ENCODE peak calls at places on chromosomes 13 and 19, in seven cellular contexts. P, Q, X, I, B, Y and H are unnamed samples.

GRCh38 chr13:30744686-30745085 is 9.3 kb downstream of the ALOX5AP start:
- DNase-seq in P (no peak), Q (no peak), X (no peak), I (no peak), B (no peak), Y (no peak), H (no peak)

GRCh38 chr19:45507864-45508680 is 793 bp downstream of the VASP start:
- DNase-seq in P (no peak), Q (peak), X (no peak), I (no peak), B (no peak), Y (no peak), H (peak)

GRCh38 chr13:40077396-40078027 is 422.1 kb downstream of the COG6 start:
- DNase-seq in P (no peak), Q (no peak), X (no peak), I (no peak), B (no peak), Y (no peak), H (peak)

GRCh38 chr13:82136880-82137279 is 1745.4 kb downstream of the SLITRK1 start:
- DNase-seq in P (no peak), Q (no peak), X (no peak), I (no peak), B (no peak), Y (no peak), H (no peak)

GRCh38 chr19:19459707-19460251 is 54.3 kb downstream of the GATAD2A start:
- DNase-seq in P (peak), Q (no peak), X (no peak), I (peak), B (peak), Y (peak), H (peak)

GRCh38 chr19:17504456-17504855 is 7.0 kb upstream of the PGLS start:
- DNase-seq in P (no peak), Q (no peak), X (no peak), I (no peak), B (no peak), Y (no peak), H (no peak)

GRCh38 chr13:85631801-85632200 is 167.4 kb downstream of the SLITRK6 start:
- DNase-seq in P (no peak), Q (no peak), X (no peak), I (no peak), B (no peak), Y (peak), H (no peak)

GRCh38 chr13:113974304-113975281 is 717 bp upstream of the C13orf46 start:
- DNase-seq in P (no peak), Q (peak), X (no peak), I (no peak), B (no peak), Y (no peak), H (no peak)

GRCh38 chr13:51895906-51896888 is 34.4 kb downstream of the CCDC70 start:
- DNase-seq in P (peak), Q (peak), X (peak), I (no peak), B (no peak), Y (peak), H (peak)

GRCh38 chr19:55579766-55580621 is 654 bp downstream of the ZNF579 start:
- DNase-seq in P (peak), Q (no peak), X (no peak), I (no peak), B (no peak), Y (no peak), H (no peak)

GRCh38 chr19:18946918-18947317 is 5.9 kb upstream of the HOMER3 start:
- DNase-seq in P (no peak), Q (no peak), X (no peak), I (no peak), B (no peak), Y (no peak), H (no peak)

GRCh38 chr13:99746857-99747710 is 224.5 kb downstream of the ZIC5 start:
- DNase-seq in P (no peak), Q (no peak), X (no peak), I (no peak), B (no peak), Y (no peak), H (no peak)

GRCh38 chr13:32941368-32941767 is 74.9 kb upstream of the KL start:
- DNase-seq in P (no peak), Q (no peak), X (no peak), I (no peak), B (no peak), Y (no peak), H (no peak)

GRCh38 chr13:99269627-99270252 is 11.6 kb upstream of the GPR18 start:
- DNase-seq in P (no peak), Q (no peak), X (no peak), I (no peak), B (no peak), Y (peak), H (peak)

GRCh38 chr13:23656637-23657036 is 86.4 kb downstream of the TNFRSF19 start:
- DNase-seq in P (no peak), Q (no peak), X (no peak), I (no peak), B (no peak), Y (no peak), H (no peak)

GRCh38 chr13:18959996-18960395 is 221.6 kb downstream of the TUBA3C start:
- DNase-seq in P (no peak), Q (no peak), X (no peak), I (no peak), B (no peak), Y (no peak), H (no peak)

GRCh38 chr13:39892731-39893293 is 237.3 kb downstream of the COG6 start:
- DNase-seq in P (no peak), Q (no peak), X (no peak), I (no peak), B (no peak), Y (no peak), H (no peak)

GRCh38 chr13:36858285-36858684 is 39.3 kb downstream of the RFXAP start:
- DNase-seq in P (no peak), Q (no peak), X (no peak), I (no peak), B (no peak), Y (peak), H (peak)

GRCh38 chr19:53466726-53467125 is 807 bp upstream of the ZNF813 start:
- DNase-seq in P (no peak), Q (no peak), X (no peak), I (no peak), B (no peak), Y (no peak), H (no peak)

GRCh38 chr13:114144606-114145244 is 12.3 kb upstream of the RASA3 start:
- DNase-seq in P (no peak), Q (no peak), X (no peak), I (no peak), B (no peak), Y (no peak), H (no peak)

GRCh38 chr19:15673176-15673654 is 328 bp downstream of the CYP4F12 start:
- DNase-seq in P (no peak), Q (no peak), X (no peak), I (no peak), B (no peak), Y (no peak), H (no peak)

GRCh38 chr13:113452942-113453901 is at the start of gene ADPRHL1:
- DNase-seq in P (no peak), Q (peak), X (no peak), I (peak), B (no peak), Y (no peak), H (no peak)